ENCODE peak calls at places on chromosomes 7 and 10, in seven cellular contexts. C is A549, Z is esophagus squamous epithelium, F is body of pancreas, S is ovary, Q is thyroid gland, I is stomach. K is an unnamed sample.

GRCh38 chr10:16545126-16545736 is 23.6 kb upstream of the C1QL3 start:
- DNase-seq in S (no peak), C (peak; percentile 65), F (peak; percentile 24), Q (peak; percentile 5), Z (no peak), I (no peak), K (peak; percentile 18)

GRCh38 chr7:34137176-34137575 is 231.8 kb downstream of the BMPER start:
- DNase-seq in F (no peak), Z (no peak), Q (no peak), I (no peak), C (no peak), S (peak; percentile 33), K (no peak)

GRCh38 chr10:1047937-1048336 is 982 bp downstream of the IDI1 start:
- DNase-seq in C (no peak), Q (peak; percentile 14), Z (no peak), I (no peak), S (no peak), F (peak; percentile 19), K (no peak)

GRCh38 chr10:33277135-33277536 is 57.3 kb downstream of the NRP1 start:
- DNase-seq in Q (peak; percentile 58), S (peak; percentile 44), C (peak; percentile 66), I (peak; percentile 29), Z (no peak), F (peak; percentile 24), K (peak; percentile 50)

GRCh38 chr10:23558361-23558799 is 119.5 kb downstream of the OTUD1 start:
- DNase-seq in F (peak; percentile 15), C (no peak), Q (no peak), Z (no peak), I (no peak), S (no peak), K (peak; percentile 13)

GRCh38 chr7:50304158-50304910 is at the start of gene IKZF1:
- DNase-seq in Z (no peak), I (peak; percentile 65), C (no peak), S (no peak), Q (peak; percentile 33), F (peak; percentile 43), K (peak; percentile 63)

GRCh38 chr10:3805227-3805790 is 20.3 kb upstream of the KLF6 start:
- DNase-seq in I (no peak), C (peak; percentile 81), Q (no peak), Z (no peak), F (no peak), S (no peak), K (peak; percentile 44)

GRCh38 chr7:157522954-157523353 is 186.2 kb downstream of the DNAJB6 start:
- DNase-seq in C (no peak), S (no peak), I (peak; percentile 13), Q (no peak), Z (no peak), F (no peak), K (no peak)

GRCh38 chr10:120646738-120647427 is 189.9 kb downstream of the PLPP4 start:
- DNase-seq in I (no peak), C (no peak), Q (no peak), Z (no peak), F (no peak), S (no peak), K (no peak)

GRCh38 chr10:26780793-26781601 is 79.8 kb downstream of the ABI1 start:
- DNase-seq in Q (peak; percentile 28), I (no peak), Z (no peak), F (no peak), S (no peak), C (peak; percentile 80), K (peak; percentile 35)

GRCh38 chr10:115898242-115898641 is 374.8 kb downstream of the GFRA1 start:
- DNase-seq in S (no peak), Q (no peak), I (no peak), C (no peak), Z (no peak), F (no peak), K (no peak)

GRCh38 chr10:116771101-116771705 is 28.8 kb upstream of the HSPA12A start:
- DNase-seq in S (peak; percentile 84), Q (peak; percentile 31), Z (peak; percentile 7), C (peak; percentile 68), F (peak; percentile 38), I (peak; percentile 28), K (peak; percentile 92)

GRCh38 chr10:11204355-11204879 is 186.7 kb downstream of the CELF2 start:
- DNase-seq in C (no peak), S (no peak), I (no peak), Z (no peak), F (peak; percentile 16), Q (peak; percentile 85), K (no peak)

GRCh38 chr10:11208243-11208642 is 190.6 kb downstream of the CELF2 start:
- DNase-seq in F (no peak), Q (no peak), C (no peak), Z (no peak), S (no peak), I (no peak), K (no peak)

GRCh38 chr10:11201911-11202310 is 184.2 kb downstream of the CELF2 start:
- DNase-seq in S (no peak), Q (no peak), F (no peak), Z (no peak), I (no peak), C (no peak), K (no peak)

GRCh38 chr10:11207276-11207809 is 189.7 kb downstream of the CELF2 start:
- DNase-seq in I (no peak), C (no peak), Q (no peak), F (no peak), Z (no peak), S (no peak), K (no peak)

DNA sequence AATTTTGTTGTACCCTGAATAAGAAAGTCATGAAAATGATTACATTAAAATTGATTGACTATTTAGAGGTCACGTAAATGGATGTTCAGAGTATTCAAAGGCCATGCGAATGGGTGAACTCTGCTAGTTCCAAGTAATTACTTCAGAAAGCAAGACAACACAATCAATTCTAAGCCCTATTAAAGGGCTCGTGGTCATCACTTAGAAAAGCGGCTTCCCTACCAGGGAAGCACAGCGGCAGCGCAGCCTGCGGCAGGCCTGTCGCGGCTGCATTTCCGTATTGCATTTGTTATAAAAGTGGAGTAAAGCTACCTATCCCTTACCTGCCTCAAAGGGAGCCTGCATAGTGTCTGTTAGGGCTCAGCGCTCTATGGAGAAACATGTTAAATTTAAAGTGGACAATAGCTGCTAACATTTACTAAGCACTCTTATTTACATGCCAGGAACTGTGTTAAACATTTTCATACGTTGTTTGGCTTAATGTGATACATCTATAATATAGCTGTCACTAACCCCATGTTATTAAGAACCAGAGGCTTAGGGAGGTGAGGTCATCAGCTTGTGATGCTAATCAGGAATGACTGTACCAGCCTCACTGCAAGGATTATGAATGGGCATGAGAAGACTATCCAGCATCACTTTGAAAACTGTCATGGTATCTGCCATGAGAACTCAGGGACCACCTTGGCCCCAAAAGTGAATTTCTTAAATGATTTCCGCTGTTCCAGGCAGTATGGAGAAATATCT is 187.5 kb downstream of the CELF2 start:
- DNase-seq in I (no peak), F (no peak), C (no peak), S (no peak), Q (no peak), Z (no peak), K (no peak)
- TF ChIP-seq POLR2A in I (no peak), F (no peak), C (no peak), S (no peak), Q (no peak), Z (no peak), K (no peak)

DNA sequence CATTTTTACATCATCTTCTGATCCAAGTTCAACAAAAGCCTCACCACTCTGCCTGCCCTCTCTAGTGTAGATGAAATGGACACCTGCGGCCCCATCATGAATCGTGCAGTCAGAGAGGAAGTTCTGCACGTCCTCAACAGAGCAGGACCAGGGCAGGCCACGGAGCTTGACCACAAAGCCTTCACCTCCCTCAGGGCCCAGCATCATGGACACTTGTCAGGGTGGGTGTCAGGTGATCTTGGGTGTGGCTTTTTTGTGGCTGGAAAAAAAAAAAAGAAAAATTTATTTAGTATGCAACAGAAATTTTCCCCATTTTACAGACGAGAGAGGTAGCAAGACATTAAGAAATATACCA is 16.2 kb downstream of the FXYD4 start:
- DNase-seq in F (no peak), Q (no peak), Z (no peak), I (no peak), C (no peak), S (no peak), K (no peak)
- H3K4me1 ChIP-seq in F (peaks cover 16% of the 10 kb centered on the region), Q (no peaks in the 10 kb centered on the region), Z (peaks cover 28% of the 10 kb centered on the region), I (peaks cover 52% of the 10 kb centered on the region), C (peaks cover 28% of the 10 kb centered on the region), S (peaks cover 2% of the 10 kb centered on the region), K (peaks cover 14% of the 10 kb centered on the region)

GRCh38 chr7:44376429-44377133 is 51.2 kb upstream of the CAMK2B start:
- DNase-seq in C (no peak), F (no peak), Z (no peak), Q (no peak), S (no peak), I (no peak), K (no peak)

GRCh38 chr7:44377134-44377463 is 51.7 kb upstream of the CAMK2B start:
- DNase-seq in S (no peak), Z (no peak), C (no peak), I (no peak), Q (no peak), F (no peak), K (no peak)

GRCh38 chr7:44374007-44374763 is 48.8 kb upstream of the CAMK2B start:
- DNase-seq in I (no peak), Z (no peak), C (no peak), F (no peak), Q (no peak), S (no peak), K (no peak)

GRCh38 chr7:44375236-44375699 is 49.9 kb upstream of the CAMK2B start:
- DNase-seq in Q (peak; percentile 37), I (no peak), C (peak; percentile 20), F (peak; percentile 62), S (no peak), Z (no peak), K (no peak)

GRCh38 chr7:44375926-44376342 is 50.5 kb upstream of the CAMK2B start:
- DNase-seq in C (no peak), Q (no peak), F (no peak), I (no peak), Z (no peak), S (no peak), K (no peak)
- TF ChIP-seq POLR2A in C (no peak), Q (no peak), F (no peak), I (no peak), Z (no peak), S (no peak), K (no peak)

GRCh38 chr10:68619595-68619994 is 59.5 kb downstream of the TET1 start:
- DNase-seq in I (no peak), C (no peak), Q (no peak), S (no peak), Z (no peak), F (no peak), K (no peak)

GRCh38 chr10:68628576-68629127 is 68.5 kb downstream of the TET1 start:
- DNase-seq in Z (no peak), Q (peak; percentile 43), S (no peak), C (no peak), F (no peak), I (no peak), K (no peak)

DNA sequence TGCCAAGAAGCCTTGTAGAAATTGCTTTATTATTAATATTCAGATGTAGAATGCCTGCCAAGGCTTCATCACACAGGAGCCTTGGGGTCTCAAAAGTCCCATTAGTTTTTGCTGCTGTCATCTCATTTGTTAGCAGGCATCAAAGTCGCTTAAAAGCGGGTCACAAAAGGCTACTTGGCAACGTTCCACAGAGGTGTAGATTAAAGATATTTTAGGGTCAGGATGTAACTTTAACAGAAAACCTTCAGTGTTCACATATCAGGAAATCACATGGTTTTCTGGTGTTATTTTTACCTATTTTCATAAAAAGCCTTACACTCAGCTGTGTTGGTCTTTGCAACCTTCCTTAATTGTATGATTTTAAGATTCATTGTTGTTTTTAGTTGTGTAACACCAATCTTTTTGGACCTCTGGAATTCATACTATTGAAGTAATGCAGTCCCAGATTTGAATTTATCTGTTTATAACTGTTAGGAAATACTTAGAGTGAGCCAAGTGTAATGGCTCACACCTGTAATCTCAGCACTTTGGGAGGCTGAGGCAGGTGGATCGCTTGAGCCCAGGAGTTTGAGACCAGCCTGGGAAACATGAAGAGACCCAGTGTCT is 65.3 kb downstream of the TET1 start:
- DNase-seq in C (no peak), Q (no peak), S (no peak), I (no peak), F (no peak), Z (no peak), K (no peak)
- H3K4me1 ChIP-seq in C (no peaks in the 10 kb centered on the region), Q (peaks cover 32% of the 10 kb centered on the region), S (no peaks in the 10 kb centered on the region), I (peaks cover 22% of the 10 kb centered on the region), F (no peaks in the 10 kb centered on the region), Z (no peaks in the 10 kb centered on the region), K (no peaks in the 10 kb centered on the region)

K was measured in adrenal gland.